ENCODE peak calls at places on chromosomes 11 and 22, in nine cellular contexts. L, B, N, I, T, M, Y, S and E are unnamed samples.

GRCh38 chr11:44615913-44616806 is 50.7 kb downstream of the CD82 start:
- DNase-seq in T (no peak), L (no peak), I (no peak), Y (no peak), B (no peak), M (no peak), S (no peak), N (no peak), E (no peak)

GRCh38 chr11:47360341-47360740 is 7.8 kb upstream of the MYBPC3 start:
- DNase-seq in I (no peak), L (no peak), B (no peak), T (no peak), M (no peak), N (no peak), S (no peak), Y (no peak), E (no peak)

GRCh38 chr22:38129856-38130255 is 19.4 kb upstream of the BAIAP2L2 start:
- DNase-seq in T (no peak), L (no peak), I (no peak), B (no peak), N (no peak), S (no peak), Y (no peak), M (no peak), E (no peak)

GRCh38 chr22:37304595-37305343 is 22.5 kb downstream of the CYTH4 start:
- DNase-seq in T (peak; percentile 51), L (no peak), I (no peak), B (no peak), N (peak; percentile 27), S (no peak), Y (no peak), M (no peak), E (no peak)

GRCh38 chr11:92527467-92527866 is 302.8 kb downstream of the FAT3 start:
- DNase-seq in Y (no peak), N (no peak), I (no peak), M (no peak), L (no peak), S (no peak), B (no peak), T (no peak), E (no peak)

GRCh38 chr22:29269731-29270474 is 1.8 kb downstream of the EWSR1 start:
- DNase-seq in Y (no peak), M (peak; percentile 35), I (no peak), S (no peak), B (no peak), N (peak; percentile 37), L (no peak), T (peak; percentile 10), E (no peak)

GRCh38 chr11:12552677-12553076 is 121.5 kb upstream of the TEAD1 start:
- DNase-seq in M (no peak), L (no peak), S (no peak), Y (peak; percentile 60), B (no peak), T (no peak), I (no peak), N (peak; percentile 95), E (no peak)

GRCh38 chr11:23509023-23509422 is 648.7 kb upstream of the CCDC179 start:
- DNase-seq in I (no peak), T (no peak), S (no peak), M (no peak), L (no peak), Y (no peak), B (no peak), N (peak; percentile 17), E (no peak)

GRCh38 chr11:130448416-130449068 is at the start of gene ADAMTS15:
- DNase-seq in S (no peak), M (peak; percentile 65), T (peak; percentile 67), I (no peak), N (peak; percentile 97), B (no peak), Y (peak; percentile 58), L (peak; percentile 20), E (peak; percentile 45)

GRCh38 chr11:441418-442274 is at the start of gene ANO9:
- DNase-seq in L (peak; percentile 44), I (peak; percentile 32), S (no peak), B (peak; percentile 78), Y (no peak), T (peak; percentile 37), M (peak; percentile 85), N (no peak), E (no peak)

GRCh38 chr22:46754110-46754799 is 8.2 kb upstream of the TBC1D22A start:
- DNase-seq in I (no peak), B (no peak), N (peak; percentile 96), Y (peak; percentile 86), L (no peak), T (peak; percentile 100), S (peak; percentile 65), M (no peak), E (no peak)

GRCh38 chr11:2507945-2508749 is 63.3 kb downstream of the KCNQ1 start:
- DNase-seq in Y (no peak), M (no peak), T (no peak), L (no peak), I (no peak), N (no peak), S (no peak), B (no peak), E (no peak)

GRCh38 chr11:70364745-70365535 is 33.4 kb upstream of the CTTN start:
- DNase-seq in L (peak; percentile 23), B (no peak), S (no peak), Y (no peak), T (no peak), N (no peak), I (peak; percentile 64), M (peak; percentile 69), E (no peak)

GRCh38 chr11:67397986-67398660 is 3.5 kb downstream of the PPP1CA start:
- DNase-seq in N (no peak), T (no peak), B (no peak), I (no peak), M (no peak), L (no peak), Y (no peak), S (no peak), E (no peak)

GRCh38 chr11:84412862-84413261 is 1126.7 kb upstream of the CCDC90B start:
- DNase-seq in L (no peak), S (no peak), Y (no peak), I (no peak), B (no peak), M (no peak), T (no peak), N (no peak), E (no peak)

GRCh38 chr11:57230797-57231538 is 6.1 kb downstream of the APLNR start:
- DNase-seq in I (no peak), S (no peak), Y (no peak), N (no peak), L (no peak), B (no peak), M (no peak), T (no peak), E (no peak)